ENCODE peak calls at places on chromosomes 13 and 19, in eight cellular contexts. One of them, this sample, is unnamed.
A peak's percentile ranks its signal among the peaks of the same experiment; 100 is the strongest.

GRCh38 chr13:19673473-19674430 is 40.3 kb downstream of the MPHOSPH8 start:
- DNase-seq in stimulated activated CD8-positive, alpha-beta memory T cell treated with anti-CD3 and anti-CD28 coated beads, Interleukin-4, amount 100 ng/mL, for 1 hour: no peak
- DNase-seq in NCI-H460: no peak
- DNase-seq in heart right ventricle: no peak
- DNase-seq in ascending aorta: no peak
- DNase-seq in NCI-H748 treated with DMSO at 0.1 percent for 48 hours: no peak
- DNase-seq in occipital lobe: no peak
- DNase-seq in tibial artery: no peak
- DNase-seq in this sample: no peak

GRCh38 chr13:51396352-51396751 is 56.5 kb downstream of the INTS6 start:
- DNase-seq in stimulated activated CD8-positive, alpha-beta memory T cell treated with anti-CD3 and anti-CD28 coated beads, Interleukin-4, amount 100 ng/mL, for 1 hour: no peak
- DNase-seq in NCI-H460: peak; percentile 25
- DNase-seq in heart right ventricle: no peak
- DNase-seq in ascending aorta: no peak
- DNase-seq in NCI-H748 treated with DMSO at 0.1 percent for 48 hours: no peak
- DNase-seq in occipital lobe: no peak
- DNase-seq in tibial artery: no peak
- DNase-seq in this sample: no peak

GRCh38 chr13:98476106-98476505 is 100.8 kb downstream of the STK24 start:
- DNase-seq in stimulated activated CD8-positive, alpha-beta memory T cell treated with anti-CD3 and anti-CD28 coated beads, Interleukin-4, amount 100 ng/mL, for 1 hour: peak; percentile 14
- DNase-seq in NCI-H460: no peak
- DNase-seq in heart right ventricle: no peak
- DNase-seq in ascending aorta: no peak
- DNase-seq in NCI-H748 treated with DMSO at 0.1 percent for 48 hours: no peak
- DNase-seq in occipital lobe: no peak
- DNase-seq in tibial artery: no peak
- DNase-seq in this sample: no peak

GRCh38 chr19:44644391-44645016 is 794 bp downstream of the PVR start:
- DNase-seq in stimulated activated CD8-positive, alpha-beta memory T cell treated with anti-CD3 and anti-CD28 coated beads, Interleukin-4, amount 100 ng/mL, for 1 hour: no peak
- DNase-seq in NCI-H460: peak; percentile 4
- DNase-seq in heart right ventricle: no peak
- DNase-seq in ascending aorta: peak; percentile 71
- DNase-seq in NCI-H748 treated with DMSO at 0.1 percent for 48 hours: peak; percentile 18
- DNase-seq in occipital lobe: no peak
- DNase-seq in tibial artery: no peak
- DNase-seq in this sample: no peak

GRCh38 chr19:17807731-17808316 is 12.9 kb downstream of the B3GNT3 start:
- DNase-seq in stimulated activated CD8-positive, alpha-beta memory T cell treated with anti-CD3 and anti-CD28 coated beads, Interleukin-4, amount 100 ng/mL, for 1 hour: no peak
- DNase-seq in NCI-H460: no peak
- DNase-seq in heart right ventricle: no peak
- DNase-seq in ascending aorta: no peak
- DNase-seq in NCI-H748 treated with DMSO at 0.1 percent for 48 hours: no peak
- DNase-seq in occipital lobe: no peak
- DNase-seq in tibial artery: no peak
- DNase-seq in this sample: no peak

GRCh38 chr13:27942972-27943371 is 23.2 kb downstream of the PDX1 start:
- DNase-seq in stimulated activated CD8-positive, alpha-beta memory T cell treated with anti-CD3 and anti-CD28 coated beads, Interleukin-4, amount 100 ng/mL, for 1 hour: no peak
- DNase-seq in NCI-H460: no peak
- DNase-seq in heart right ventricle: no peak
- DNase-seq in ascending aorta: no peak
- DNase-seq in NCI-H748 treated with DMSO at 0.1 percent for 48 hours: peak; percentile 98
- DNase-seq in occipital lobe: no peak
- DNase-seq in tibial artery: no peak
- DNase-seq in this sample: no peak

GRCh38 chr19:7456964-7457541 is 31.8 kb downstream of the PEX11G start:
- DNase-seq in stimulated activated CD8-positive, alpha-beta memory T cell treated with anti-CD3 and anti-CD28 coated beads, Interleukin-4, amount 100 ng/mL, for 1 hour: no peak
- DNase-seq in NCI-H460: no peak
- DNase-seq in heart right ventricle: no peak
- DNase-seq in ascending aorta: no peak
- DNase-seq in NCI-H748 treated with DMSO at 0.1 percent for 48 hours: no peak
- DNase-seq in occipital lobe: no peak
- DNase-seq in tibial artery: no peak
- DNase-seq in this sample: no peak

GRCh38 chr19:4597278-4597974 is 37.9 kb upstream of the SEMA6B start:
- DNase-seq in stimulated activated CD8-positive, alpha-beta memory T cell treated with anti-CD3 and anti-CD28 coated beads, Interleukin-4, amount 100 ng/mL, for 1 hour: no peak
- DNase-seq in NCI-H460: no peak
- DNase-seq in heart right ventricle: no peak
- DNase-seq in ascending aorta: no peak
- DNase-seq in NCI-H748 treated with DMSO at 0.1 percent for 48 hours: no peak
- DNase-seq in occipital lobe: no peak
- DNase-seq in tibial artery: no peak
- DNase-seq in this sample: no peak

GRCh38 chr13:37481005-37481857 is 117.3 kb downstream of the POSTN start:
- DNase-seq in stimulated activated CD8-positive, alpha-beta memory T cell treated with anti-CD3 and anti-CD28 coated beads, Interleukin-4, amount 100 ng/mL, for 1 hour: no peak
- DNase-seq in NCI-H460: no peak
- DNase-seq in heart right ventricle: no peak
- DNase-seq in ascending aorta: no peak
- DNase-seq in NCI-H748 treated with DMSO at 0.1 percent for 48 hours: peak; percentile 85
- DNase-seq in occipital lobe: no peak
- DNase-seq in tibial artery: no peak
- DNase-seq in this sample: no peak

GRCh38 chr19:29497686-29498436 is 27.9 kb upstream of the VSTM2B start:
- DNase-seq in stimulated activated CD8-positive, alpha-beta memory T cell treated with anti-CD3 and anti-CD28 coated beads, Interleukin-4, amount 100 ng/mL, for 1 hour: no peak
- DNase-seq in NCI-H460: no peak
- DNase-seq in heart right ventricle: no peak
- DNase-seq in ascending aorta: peak; percentile 50
- DNase-seq in NCI-H748 treated with DMSO at 0.1 percent for 48 hours: no peak
- DNase-seq in occipital lobe: no peak
- DNase-seq in tibial artery: no peak
- DNase-seq in this sample: no peak

GRCh38 chr19:4284176-4284958 is 5.3 kb downstream of the SHD start:
- DNase-seq in stimulated activated CD8-positive, alpha-beta memory T cell treated with anti-CD3 and anti-CD28 coated beads, Interleukin-4, amount 100 ng/mL, for 1 hour: no peak
- DNase-seq in NCI-H460: peak; percentile 12
- DNase-seq in heart right ventricle: no peak
- DNase-seq in ascending aorta: no peak
- DNase-seq in NCI-H748 treated with DMSO at 0.1 percent for 48 hours: no peak
- DNase-seq in occipital lobe: no peak
- DNase-seq in tibial artery: no peak
- DNase-seq in this sample: no peak

GRCh38 chr19:33177417-33177976 is 16.6 kb upstream of the LRP3 start:
- DNase-seq in stimulated activated CD8-positive, alpha-beta memory T cell treated with anti-CD3 and anti-CD28 coated beads, Interleukin-4, amount 100 ng/mL, for 1 hour: peak; percentile 53
- DNase-seq in NCI-H460: peak; percentile 37
- DNase-seq in heart right ventricle: no peak
- DNase-seq in ascending aorta: no peak
- DNase-seq in NCI-H748 treated with DMSO at 0.1 percent for 48 hours: no peak
- DNase-seq in occipital lobe: no peak
- DNase-seq in tibial artery: no peak
- DNase-seq in this sample: no peak

GRCh38 chr13:21672811-21673591 is 2.1 kb downstream of the FGF9 start:
- DNase-seq in stimulated activated CD8-positive, alpha-beta memory T cell treated with anti-CD3 and anti-CD28 coated beads, Interleukin-4, amount 100 ng/mL, for 1 hour: no peak
- DNase-seq in NCI-H460: no peak
- DNase-seq in heart right ventricle: no peak
- DNase-seq in ascending aorta: no peak
- DNase-seq in NCI-H748 treated with DMSO at 0.1 percent for 48 hours: peak; percentile 71
- DNase-seq in occipital lobe: no peak
- DNase-seq in tibial artery: no peak
- DNase-seq in this sample: no peak

GRCh38 chr19:2841858-2842574 is 741 bp downstream of the ZNF555 start:
- DNase-seq in stimulated activated CD8-positive, alpha-beta memory T cell treated with anti-CD3 and anti-CD28 coated beads, Interleukin-4, amount 100 ng/mL, for 1 hour: no peak
- DNase-seq in NCI-H460: no peak
- DNase-seq in heart right ventricle: no peak
- DNase-seq in ascending aorta: no peak
- DNase-seq in NCI-H748 treated with DMSO at 0.1 percent for 48 hours: no peak
- DNase-seq in occipital lobe: no peak
- DNase-seq in tibial artery: no peak
- DNase-seq in this sample: no peak

GRCh38 chr13:20977394-20977793 is 74.8 kb upstream of the XPO4 start:
- DNase-seq in stimulated activated CD8-positive, alpha-beta memory T cell treated with anti-CD3 and anti-CD28 coated beads, Interleukin-4, amount 100 ng/mL, for 1 hour: no peak
- DNase-seq in NCI-H460: no peak
- DNase-seq in heart right ventricle: no peak
- DNase-seq in ascending aorta: no peak
- DNase-seq in NCI-H748 treated with DMSO at 0.1 percent for 48 hours: no peak
- DNase-seq in occipital lobe: no peak
- DNase-seq in tibial artery: no peak
- DNase-seq in this sample: no peak

GRCh38 chr19:52138614-52139290 is 986 bp downstream of the ZNF616 start:
- DNase-seq in stimulated activated CD8-positive, alpha-beta memory T cell treated with anti-CD3 and anti-CD28 coated beads, Interleukin-4, amount 100 ng/mL, for 1 hour: no peak
- DNase-seq in NCI-H460: peak; percentile 1
- DNase-seq in heart right ventricle: peak; percentile 9
- DNase-seq in ascending aorta: no peak
- DNase-seq in NCI-H748 treated with DMSO at 0.1 percent for 48 hours: peak; percentile 47
- DNase-seq in occipital lobe: no peak
- DNase-seq in tibial artery: peak; percentile 23
- DNase-seq in this sample: no peak

GRCh38 chr13:98710521-98710920 is 42.0 kb downstream of the SLC15A1 start:
- DNase-seq in stimulated activated CD8-positive, alpha-beta memory T cell treated with anti-CD3 and anti-CD28 coated beads, Interleukin-4, amount 100 ng/mL, for 1 hour: no peak
- DNase-seq in NCI-H460: no peak
- DNase-seq in heart right ventricle: no peak
- DNase-seq in ascending aorta: no peak
- DNase-seq in NCI-H748 treated with DMSO at 0.1 percent for 48 hours: no peak
- DNase-seq in occipital lobe: no peak
- DNase-seq in tibial artery: no peak
- DNase-seq in this sample: no peak

GRCh38 chr13:29464105-29464679 is 131.3 kb downstream of the SLC7A1 start:
- DNase-seq in stimulated activated CD8-positive, alpha-beta memory T cell treated with anti-CD3 and anti-CD28 coated beads, Interleukin-4, amount 100 ng/mL, for 1 hour: no peak
- DNase-seq in NCI-H460: no peak
- DNase-seq in heart right ventricle: peak; percentile 34
- DNase-seq in ascending aorta: no peak
- DNase-seq in NCI-H748 treated with DMSO at 0.1 percent for 48 hours: no peak
- DNase-seq in occipital lobe: no peak
- DNase-seq in tibial artery: no peak
- DNase-seq in this sample: no peak

GRCh38 chr13:51002736-51003135 is 93.1 kb downstream of the RNASEH2B start:
- DNase-seq in stimulated activated CD8-positive, alpha-beta memory T cell treated with anti-CD3 and anti-CD28 coated beads, Interleukin-4, amount 100 ng/mL, for 1 hour: no peak
- DNase-seq in NCI-H460: no peak
- DNase-seq in heart right ventricle: no peak
- DNase-seq in ascending aorta: no peak
- DNase-seq in NCI-H748 treated with DMSO at 0.1 percent for 48 hours: no peak
- DNase-seq in occipital lobe: no peak
- DNase-seq in tibial artery: no peak
- DNase-seq in this sample: no peak

GRCh38 chr19:55585658-55586339 is 5.2 kb upstream of the ZNF579 start:
- DNase-seq in stimulated activated CD8-positive, alpha-beta memory T cell treated with anti-CD3 and anti-CD28 coated beads, Interleukin-4, amount 100 ng/mL, for 1 hour: no peak
- DNase-seq in NCI-H460: no peak
- DNase-seq in heart right ventricle: peak; percentile 88
- DNase-seq in ascending aorta: peak; percentile 84
- DNase-seq in NCI-H748 treated with DMSO at 0.1 percent for 48 hours: peak; percentile 63
- DNase-seq in occipital lobe: peak; percentile 41
- DNase-seq in tibial artery: no peak
- DNase-seq in this sample: no peak

GRCh38 chr19:47107201-47107952 is 6.2 kb downstream of the ZC3H4 start:
- DNase-seq in stimulated activated CD8-positive, alpha-beta memory T cell treated with anti-CD3 and anti-CD28 coated beads, Interleukin-4, amount 100 ng/mL, for 1 hour: no peak
- DNase-seq in NCI-H460: peak; percentile 72
- DNase-seq in heart right ventricle: no peak
- DNase-seq in ascending aorta: no peak
- DNase-seq in NCI-H748 treated with DMSO at 0.1 percent for 48 hours: no peak
- DNase-seq in occipital lobe: peak; percentile 37
- DNase-seq in tibial artery: no peak
- DNase-seq in this sample: no peak

GRCh38 chr13:30679483-30680330 is 55.6 kb upstream of the ALOX5AP start:
- DNase-seq in stimulated activated CD8-positive, alpha-beta memory T cell treated with anti-CD3 and anti-CD28 coated beads, Interleukin-4, amount 100 ng/mL, for 1 hour: no peak
- DNase-seq in NCI-H460: no peak
- DNase-seq in heart right ventricle: no peak
- DNase-seq in ascending aorta: no peak
- DNase-seq in NCI-H748 treated with DMSO at 0.1 percent for 48 hours: peak; percentile 34
- DNase-seq in occipital lobe: peak; percentile 32
- DNase-seq in tibial artery: no peak
- DNase-seq in this sample: no peak

GRCh38 chr19:3365447-3366103 is 808 bp upstream of the NFIC start:
- DNase-seq in stimulated activated CD8-positive, alpha-beta memory T cell treated with anti-CD3 and anti-CD28 coated beads, Interleukin-4, amount 100 ng/mL, for 1 hour: no peak
- DNase-seq in NCI-H460: no peak
- DNase-seq in heart right ventricle: peak; percentile 74
- DNase-seq in ascending aorta: peak; percentile 90
- DNase-seq in NCI-H748 treated with DMSO at 0.1 percent for 48 hours: no peak
- DNase-seq in occipital lobe: no peak
- DNase-seq in tibial artery: peak; percentile 77
- DNase-seq in this sample: no peak

GRCh38 chr13:32783067-32783466 is 196.8 kb downstream of the PDS5B start:
- DNase-seq in stimulated activated CD8-positive, alpha-beta memory T cell treated with anti-CD3 and anti-CD28 coated beads, Interleukin-4, amount 100 ng/mL, for 1 hour: no peak
- DNase-seq in NCI-H460: no peak
- DNase-seq in heart right ventricle: no peak
- DNase-seq in ascending aorta: no peak
- DNase-seq in NCI-H748 treated with DMSO at 0.1 percent for 48 hours: no peak
- DNase-seq in occipital lobe: no peak
- DNase-seq in tibial artery: no peak
- DNase-seq in this sample: no peak

GRCh38 chr13:101149735-101150380 is 266.4 kb downstream of the NALCN start:
- DNase-seq in stimulated activated CD8-positive, alpha-beta memory T cell treated with anti-CD3 and anti-CD28 coated beads, Interleukin-4, amount 100 ng/mL, for 1 hour: no peak
- DNase-seq in NCI-H460: peak; percentile 9
- DNase-seq in heart right ventricle: no peak
- DNase-seq in ascending aorta: no peak
- DNase-seq in NCI-H748 treated with DMSO at 0.1 percent for 48 hours: peak; percentile 37
- DNase-seq in occipital lobe: no peak
- DNase-seq in tibial artery: no peak
- DNase-seq in this sample: no peak

GRCh38 chr13:20428666-20429644 is 96.7 kb downstream of the CRYL1 start:
- DNase-seq in stimulated activated CD8-positive, alpha-beta memory T cell treated with anti-CD3 and anti-CD28 coated beads, Interleukin-4, amount 100 ng/mL, for 1 hour: no peak
- DNase-seq in NCI-H460: no peak
- DNase-seq in heart right ventricle: no peak
- DNase-seq in ascending aorta: no peak
- DNase-seq in NCI-H748 treated with DMSO at 0.1 percent for 48 hours: no peak
- DNase-seq in occipital lobe: no peak
- DNase-seq in tibial artery: no peak
- DNase-seq in this sample: no peak

GRCh38 chr19:1066748-1067340 is at the start of gene ARHGAP45:
- DNase-seq in stimulated activated CD8-positive, alpha-beta memory T cell treated with anti-CD3 and anti-CD28 coated beads, Interleukin-4, amount 100 ng/mL, for 1 hour: no peak
- DNase-seq in NCI-H460: no peak
- DNase-seq in heart right ventricle: no peak
- DNase-seq in ascending aorta: no peak
- DNase-seq in NCI-H748 treated with DMSO at 0.1 percent for 48 hours: no peak
- DNase-seq in occipital lobe: no peak
- DNase-seq in tibial artery: no peak
- DNase-seq in this sample: peak; percentile 73

GRCh38 chr13:36438594-36439483 is 6.5 kb downstream of the CCNA1 start:
- DNase-seq in stimulated activated CD8-positive, alpha-beta memory T cell treated with anti-CD3 and anti-CD28 coated beads, Interleukin-4, amount 100 ng/mL, for 1 hour: no peak
- DNase-seq in NCI-H460: no peak
- DNase-seq in heart right ventricle: no peak
- DNase-seq in ascending aorta: no peak
- DNase-seq in NCI-H748 treated with DMSO at 0.1 percent for 48 hours: no peak
- DNase-seq in occipital lobe: no peak
- DNase-seq in tibial artery: no peak
- DNase-seq in this sample: no peak

GRCh38 chr13:106246817-106247216 is 288.6 kb downstream of the EFNB2 start:
- DNase-seq in stimulated activated CD8-positive, alpha-beta memory T cell treated with anti-CD3 and anti-CD28 coated beads, Interleukin-4, amount 100 ng/mL, for 1 hour: no peak
- DNase-seq in NCI-H460: no peak
- DNase-seq in heart right ventricle: no peak
- DNase-seq in ascending aorta: no peak
- DNase-seq in NCI-H748 treated with DMSO at 0.1 percent for 48 hours: peak; percentile 8
- DNase-seq in occipital lobe: no peak
- DNase-seq in tibial artery: no peak
- DNase-seq in this sample: no peak

GRCh38 chr19:2246801-2247361 is 2.2 kb upstream of the AMH start:
- DNase-seq in stimulated activated CD8-positive, alpha-beta memory T cell treated with anti-CD3 and anti-CD28 coated beads, Interleukin-4, amount 100 ng/mL, for 1 hour: no peak
- DNase-seq in NCI-H460: peak; percentile 22
- DNase-seq in heart right ventricle: peak; percentile 51
- DNase-seq in ascending aorta: no peak
- DNase-seq in NCI-H748 treated with DMSO at 0.1 percent for 48 hours: no peak
- DNase-seq in occipital lobe: no peak
- DNase-seq in tibial artery: no peak
- DNase-seq in this sample: no peak

GRCh38 chr13:83168575-83168974 is 713.7 kb downstream of the SLITRK1 start:
- DNase-seq in stimulated activated CD8-positive, alpha-beta memory T cell treated with anti-CD3 and anti-CD28 coated beads, Interleukin-4, amount 100 ng/mL, for 1 hour: no peak
- DNase-seq in NCI-H460: no peak
- DNase-seq in heart right ventricle: no peak
- DNase-seq in ascending aorta: no peak
- DNase-seq in NCI-H748 treated with DMSO at 0.1 percent for 48 hours: no peak
- DNase-seq in occipital lobe: no peak
- DNase-seq in tibial artery: no peak
- DNase-seq in this sample: no peak

GRCh38 chr13:44088911-44089851 is 209.5 kb downstream of the LACC1 start:
- DNase-seq in stimulated activated CD8-positive, alpha-beta memory T cell treated with anti-CD3 and anti-CD28 coated beads, Interleukin-4, amount 100 ng/mL, for 1 hour: no peak
- DNase-seq in NCI-H460: no peak
- DNase-seq in heart right ventricle: no peak
- DNase-seq in ascending aorta: no peak
- DNase-seq in NCI-H748 treated with DMSO at 0.1 percent for 48 hours: no peak
- DNase-seq in occipital lobe: no peak
- DNase-seq in tibial artery: no peak
- DNase-seq in this sample: no peak

This sample was measured in activated CD4-positive, alpha-beta T cell treated with anti-CD3 and anti-CD28 coated beads for 1 hour.